ENCODE peak calls at places on chromosomes 5 and 9, in eight cellular contexts. A is adrenal gland, G is Peyer's patch, J is esophagus squamous epithelium, E is breast epithelium, T is upper lobe of left lung, Q is body of pancreas, B is HCT116. S is an unnamed sample.
A peak's percentile ranks its signal among the peaks of the same experiment; 100 is the strongest.

GRCh38 chr5:113806823-113807222 is 293.3 kb downstream of the YTHDC2 start:
- DNase-seq in A (peak; percentile 56), G (no peak), J (no peak), E (no peak), T (no peak), Q (no peak), B (no peak), S (no peak)

GRCh38 chr9:33229359-33230120 is 10.4 kb upstream of the SPINK4 start:
- DNase-seq in A (no peak), G (peak; percentile 93), J (no peak), E (peak; percentile 84), T (no peak), Q (peak; percentile 59), B (peak; percentile 92), S (peak; percentile 85)

GRCh38 chr9:127020036-127020435 is 102.4 kb downstream of the ANGPTL2 start:
- DNase-seq in A (no peak), G (no peak), J (no peak), E (no peak), T (no peak), Q (no peak), B (no peak), S (no peak)

GRCh38 chr5:96320797-96321196 is 112.3 kb downstream of the PCSK1 start:
- DNase-seq in A (no peak), G (no peak), J (no peak), E (no peak), T (no peak), Q (no peak), B (peak; percentile 33), S (no peak)

GRCh38 chr5:154369682-154370081 is 76.1 kb upstream of the SAP30L start:
- DNase-seq in A (no peak), G (no peak), J (no peak), E (no peak), T (no peak), Q (no peak), B (no peak), S (no peak)

GRCh38 chr9:134328841-134329575 is 2.8 kb downstream of the RXRA start:
- DNase-seq in A (peak; percentile 75), G (peak; percentile 75), J (no peak), E (no peak), T (peak; percentile 87), Q (peak; percentile 67), B (no peak), S (peak; percentile 63)

GRCh38 chr5:170228756-170229459 is 3.9 kb upstream of the C5orf58 start:
- DNase-seq in A (no peak), G (no peak), J (no peak), E (no peak), T (no peak), Q (no peak), B (no peak), S (no peak)

GRCh38 chr9:72362680-72363139 is 2.3 kb downstream of the ZFAND5 start:
- DNase-seq in A (peak; percentile 91), G (peak; percentile 74), J (no peak), E (peak; percentile 72), T (no peak), Q (peak; percentile 72), B (no peak), S (peak; percentile 91)

GRCh38 chr5:171759777-171760176 is 25.8 kb upstream of the SMIM23 start:
- DNase-seq in A (no peak), G (no peak), J (no peak), E (no peak), T (no peak), Q (no peak), B (no peak), S (no peak)

GRCh38 chr9:108278341-108278740 is 577.4 kb downstream of the ACTL7B start:
- DNase-seq in A (no peak), G (no peak), J (no peak), E (no peak), T (no peak), Q (no peak), B (no peak), S (no peak)

GRCh38 chr5:14343376-14343775 is 200.2 kb downstream of the TRIO start:
- DNase-seq in A (no peak), G (no peak), J (no peak), E (no peak), T (no peak), Q (no peak), B (no peak), S (no peak)

GRCh38 chr9:93908591-93909241 is 46.4 kb downstream of the BARX1 start:
- DNase-seq in A (no peak), G (no peak), J (no peak), E (no peak), T (no peak), Q (peak; percentile 52), B (no peak), S (no peak)

GRCh38 chr5:132760601-132761317 is 13.5 kb downstream of the CCNI2 start:
- DNase-seq in A (peak; percentile 34), G (peak; percentile 35), J (no peak), E (peak; percentile 7), T (peak; percentile 50), Q (no peak), B (no peak), S (no peak)

GRCh38 chr9:131697097-131697496 is 42.8 kb downstream of the RAPGEF1 start:
- DNase-seq in A (peak; percentile 92), G (peak; percentile 61), J (no peak), E (no peak), T (no peak), Q (peak; percentile 67), B (no peak), S (peak; percentile 80)

GRCh38 chr5:43312076-43312620 is 1.1 kb downstream of the HMGCS1 start:
- DNase-seq in A (no peak), G (no peak), J (no peak), E (no peak), T (no peak), Q (no peak), B (no peak), S (no peak)

GRCh38 chr5:56479701-56480304 is 246.7 kb upstream of the ANKRD55 start:
- DNase-seq in A (no peak), G (peak; percentile 56), J (no peak), E (no peak), T (peak; percentile 27), Q (peak; percentile 13), B (no peak), S (no peak)

GRCh38 chr5:29001666-29002065 is 1963.3 kb upstream of the CDH9 start:
- DNase-seq in A (no peak), G (no peak), J (no peak), E (no peak), T (no peak), Q (no peak), B (no peak), S (no peak)

GRCh38 chr5:96752341-96753016 is 55.3 kb downstream of the ERAP1 start:
- DNase-seq in A (no peak), G (no peak), J (no peak), E (no peak), T (no peak), Q (peak; percentile 17), B (peak; percentile 36), S (no peak)

GRCh38 chr5:50667653-50668403 is 1.4 kb downstream of the PARP8 start:
- DNase-seq in A (peak; percentile 66), G (peak; percentile 89), J (no peak), E (peak; percentile 30), T (peak; percentile 92), Q (peak; percentile 78), B (no peak), S (peak; percentile 90)

GRCh38 chr9:127174386-127175318 is 52.2 kb upstream of the ANGPTL2 start:
- DNase-seq in A (peak; percentile 38), G (peak; percentile 18), J (no peak), E (peak; percentile 7), T (no peak), Q (no peak), B (no peak), S (no peak)

DNA sequence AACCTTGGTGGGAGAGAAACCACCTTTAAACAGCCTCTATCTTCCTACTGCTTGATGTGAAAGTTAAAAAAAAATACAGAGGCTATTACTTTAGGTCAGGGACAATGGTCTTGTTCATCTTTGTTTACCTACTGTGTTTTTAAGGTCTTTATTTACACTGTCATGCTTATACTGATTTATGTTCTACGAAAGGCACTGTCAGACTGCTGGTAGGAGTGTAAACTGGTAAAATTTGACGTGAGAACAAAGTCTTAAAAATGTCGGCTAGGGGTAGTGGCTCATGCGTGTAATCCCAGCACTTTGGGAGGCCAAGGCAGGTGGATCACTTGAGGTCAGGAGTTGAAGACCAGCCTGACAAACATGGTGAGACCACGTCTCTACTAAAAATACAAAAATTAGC is 42.1 kb upstream of the ELOVL7 start:
- DNase-seq in A (no peak), G (no peak), J (no peak), E (no peak), T (no peak), Q (no peak), B (no peak), S (no peak)
- TF ChIP-seq CTCF in A (no peak), G (no peak), J (no peak), E (no peak), T (no peak), Q (no peak), B (no peak), S (no peak)

GRCh38 chr5:87746341-87746740 is 333.6 kb upstream of the CCNH start:
- DNase-seq in A (no peak), G (no peak), J (no peak), E (no peak), T (no peak), Q (no peak), B (peak; percentile 24), S (no peak)
- H3K4me3 ChIP-seq in A (no peak overlapping the region), G (no peak overlapping the region), J (no peak overlapping the region), E (no peak overlapping the region), T (no peak overlapping the region), Q (no peak overlapping the region), B (no peak overlapping the region), S (no peak overlapping the region)

GRCh38 chr9:121743441-121744001 is 92.1 kb downstream of the DAB2IP start:
- DNase-seq in A (peak; percentile 95), G (peak; percentile 84), J (no peak), E (peak; percentile 79), T (peak; percentile 92), Q (peak; percentile 93), B (peak; percentile 56), S (peak; percentile 62)
- TF ChIP-seq POLR2A in A (no peak), G (peak; percentile 40), J (no peak), E (no peak), T (no peak), Q (peak; percentile 71), B (no peak), S (no peak)

DNA sequence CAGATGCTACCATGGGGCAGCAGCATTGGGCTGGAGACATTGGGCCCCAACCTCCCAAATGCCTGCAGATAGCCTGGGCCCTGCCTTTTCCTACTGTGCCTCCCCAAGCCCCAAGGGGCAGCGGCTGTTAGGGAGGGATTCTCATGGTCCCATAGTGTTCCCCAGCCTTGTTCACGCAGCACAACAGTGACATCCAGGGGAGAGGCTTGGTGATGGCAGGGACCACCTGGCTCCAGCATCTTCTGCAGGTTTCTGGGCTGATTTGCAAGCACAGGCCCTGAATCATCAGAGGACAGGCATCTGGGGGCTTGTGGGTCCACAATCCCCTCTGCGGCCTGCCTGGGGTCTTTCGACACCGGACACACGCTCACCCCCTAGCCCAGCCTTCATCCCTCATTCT is 354.6 kb downstream of the SLIT3 start:
- DNase-seq in A (no peak), G (no peak), J (no peak), E (no peak), T (no peak), Q (no peak), B (no peak), S (no peak)
- TF ChIP-seq CTCF in A (no peak), G (no peak), J (no peak), E (no peak), T (no peak), Q (no peak), B (no peak), S (no peak)

S was measured in lower leg skin.